ENCODE peak calls at places on chromosomes 5 and 9, in four cellular contexts. D is HCT116, S is K562, G is IMR-90. J is an unnamed sample.

GRCh38 chr5:159913048-159913447 is 3.2 kb upstream of the ADRA1B start:
- DNase-seq in D (no peak), S (no peak), G (peak; percentile 76), J (peak; percentile 70)

GRCh38 chr9:137295313-137296213 is 6.5 kb downstream of the NRARP start:
- DNase-seq in D (no peak), S (peak; percentile 88), G (no peak), J (no peak)

GRCh38 chr5:123795688-123796087 is 283.7 kb downstream of the CSNK1G3 start:
- DNase-seq in D (no peak), S (no peak), G (peak; percentile 78), J (no peak)

GRCh38 chr5:153719324-153719723 is 228.9 kb downstream of the GRIA1 start:
- DNase-seq in D (no peak), S (no peak), G (no peak), J (no peak)

GRCh38 chr9:127123239-127123935 is 952 bp upstream of the ANGPTL2 start:
- DNase-seq in D (no peak), S (no peak), G (no peak), J (no peak)

GRCh38 chr5:67221487-67222242 is 25.1 kb upstream of the CD180 start:
- DNase-seq in D (no peak), S (no peak), G (no peak), J (no peak)

GRCh38 chr9:91820949-91821880 is 128.8 kb downstream of the ROR2 start:
- DNase-seq in D (no peak), S (no peak), G (peak; percentile 35), J (no peak)

GRCh38 chr9:128151343-128152132 is 2.3 kb downstream of the LCN2 start:
- DNase-seq in D (no peak), S (peak; percentile 30), G (no peak), J (no peak)

GRCh38 chr5:53249529-53249928 is 140.0 kb upstream of the MOCS2 start:
- DNase-seq in D (no peak), S (no peak), G (peak; percentile 98), J (peak; percentile 70)

GRCh38 chr9:91744114-91744513 is 205.9 kb downstream of the ROR2 start:
- DNase-seq in D (no peak), S (no peak), G (no peak), J (no peak)

GRCh38 chr5:64834611-64835010 is 65.9 kb downstream of the CWC27 start:
- DNase-seq in D (no peak), S (no peak), G (no peak), J (no peak)

GRCh38 chr9:69180670-69181069 is 6.6 kb downstream of the TJP2 start:
- DNase-seq in D (peak; percentile 83), S (peak; percentile 84), G (peak; percentile 99), J (peak; percentile 64)

GRCh38 chr5:52783226-52783959 is 4.3 kb upstream of the ITGA1 start:
- DNase-seq in D (no peak), S (no peak), G (no peak), J (no peak)

GRCh38 chr5:18072600-18072999 is 438.3 kb downstream of the TAF11L14 start:
- DNase-seq in D (no peak), S (no peak), G (no peak), J (no peak)

GRCh38 chr5:15452780-15453179 is 47.2 kb upstream of the FBXL7 start:
- DNase-seq in D (no peak), S (no peak), G (no peak), J (no peak)

DNA sequence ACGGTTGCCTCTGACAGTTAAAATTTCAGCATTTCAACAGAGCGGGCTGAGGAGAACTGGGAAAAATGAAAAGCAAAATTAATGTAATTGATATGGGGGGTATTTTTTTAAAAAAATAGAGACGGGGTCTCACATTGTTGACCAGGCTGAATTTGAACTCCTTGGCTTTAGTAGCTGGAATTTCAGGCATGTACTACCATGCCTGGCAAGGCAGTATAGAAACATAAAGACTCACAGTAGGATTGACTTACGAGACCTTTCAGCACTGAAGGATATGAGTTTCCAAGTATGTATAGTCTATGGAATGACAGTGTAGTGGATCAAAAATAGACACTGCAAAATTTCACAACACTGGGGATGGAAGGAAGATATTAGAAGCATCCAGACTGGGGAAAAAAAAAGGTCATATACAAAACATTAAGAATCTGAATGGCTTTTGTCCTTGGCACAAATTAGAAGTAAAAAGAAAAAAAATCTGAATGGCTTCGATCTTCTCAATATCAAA is 6.8 kb downstream of the DCP2 start:
- DNase-seq in D (no peak), S (no peak), G (peak; percentile 31), J (no peak)
- TF ChIP-seq CEBPB in D (no peak), S (no peak), G (peak; percentile 59), J (no peak)

GRCh38 chr5:54581831-54582548 is 64.4 kb downstream of the SNX18 start:
- DNase-seq in D (no peak), S (no peak), G (peak; percentile 36), J (no peak)

GRCh38 chr5:54586336-54586735 is 68.8 kb downstream of the SNX18 start:
- DNase-seq in D (no peak), S (no peak), G (no peak), J (no peak)

GRCh38 chr5:54577542-54577941 is 60.0 kb downstream of the SNX18 start:
- DNase-seq in D (no peak), S (no peak), G (no peak), J (no peak)

GRCh38 chr5:54580997-54581741 is 63.6 kb downstream of the SNX18 start:
- DNase-seq in D (no peak), S (no peak), G (peak; percentile 27), J (no peak)
- TF ChIP-seq RAD21 in D (no peak), S (no peak), G (no peak), J (no peak)

DNA sequence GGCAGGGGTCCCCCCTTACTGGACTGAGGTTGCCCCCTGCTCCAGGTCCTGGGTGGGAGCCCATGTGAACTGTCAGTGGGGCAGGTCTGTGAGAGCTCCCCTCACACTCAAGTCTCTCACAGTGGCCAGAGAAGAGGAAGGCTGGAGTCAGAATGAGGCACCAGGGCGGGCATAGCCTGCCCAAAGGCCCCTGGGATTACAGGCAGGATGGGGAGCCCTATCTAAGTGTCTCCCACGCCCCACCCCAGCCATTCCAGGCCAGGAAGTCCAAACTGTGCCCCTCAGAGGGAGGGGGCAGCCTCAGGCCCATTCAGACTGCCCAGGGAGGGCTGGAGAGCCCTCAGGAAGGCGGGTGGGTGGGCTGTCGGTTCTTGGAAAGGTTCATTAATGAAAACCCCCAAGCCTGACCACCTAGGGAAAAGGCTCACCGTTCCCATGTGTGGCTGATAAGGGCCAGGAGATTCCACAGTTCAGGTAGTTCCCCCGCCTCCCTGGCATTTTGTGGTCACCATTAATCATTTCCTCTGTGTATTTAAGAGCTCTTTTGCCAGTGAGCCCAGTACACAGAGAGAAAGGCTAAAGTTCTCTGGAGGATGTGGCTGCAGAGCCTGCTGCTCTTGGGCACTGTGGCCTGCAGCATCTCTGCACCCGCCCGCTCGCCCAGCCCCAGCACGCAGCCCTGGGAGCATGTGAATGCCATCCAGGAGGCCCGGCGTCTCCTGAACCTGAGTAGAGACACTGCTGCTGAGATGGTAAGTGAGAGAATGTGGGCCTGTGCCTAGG is at the start of gene CSF2:
- DNase-seq in D (no peak), S (no peak), G (peak; percentile 40), J (no peak)
- TF ChIP-seq CEBPB in D (no peak), S (no peak), G (no peak), J (no peak)

GRCh38 chr9:5949103-5949699 is 58.5 kb downstream of the MLANA start:
- DNase-seq in D (no peak), S (no peak), G (peak; percentile 10), J (peak; percentile 43)
- TF ChIP-seq RAD21 in D (no peak), S (no peak), G (no peak), J (no peak)

J was measured in A549.